ENCODE peak calls at places on chromosomes 13 and 19, in six cellular contexts. S is lower lobe of right lung, U is uterus, B is gastrocnemius medialis, F is bronchial epithelial cell, Y is HepG2. J is an unnamed sample. For H3K36me3, the result is how much of the 10 kb centered on the place peaks cover.

GRCh38 chr19:47106819-47107200 is 6.8 kb downstream of the ZC3H4 start:
- DNase-seq in S (no peak), U (no peak), B (no peak), F (no peak), Y (no peak), J (no peak)

GRCh38 chr19:49210901-49211451 is 53.4 kb downstream of the TRPM4 start:
- DNase-seq in S (peak), U (no peak), B (no peak), F (no peak), Y (no peak), J (no peak)

GRCh38 chr13:24185591-24186232 is 25.2 kb downstream of the SPATA13 start:
- DNase-seq in S (no peak), U (no peak), B (no peak), F (no peak), Y (no peak), J (no peak)

GRCh38 chr19:31597616-31598015 is 248.4 kb upstream of the TSHZ3 start:
- DNase-seq in S (no peak), U (no peak), B (no peak), F (no peak), Y (no peak), J (no peak)

GRCh38 chr13:46015374-46015773 is 37.2 kb downstream of the ZC3H13 start:
- DNase-seq in S (no peak), U (no peak), B (no peak), F (no peak), Y (no peak), J (no peak)

GRCh38 chr13:34076943-34077703 is 259.2 kb downstream of the RFC3 start:
- DNase-seq in S (no peak), U (no peak), B (no peak), F (peak), Y (peak), J (peak)

GRCh38 chr13:48596128-48596429 is 57.6 kb upstream of the CYSLTR2 start:
- DNase-seq in S (no peak), U (no peak), B (no peak), F (peak), Y (no peak), J (no peak)

GRCh38 chr19:55210120-55210493 is 806 bp upstream of the PTPRH start:
- DNase-seq in S (no peak), U (no peak), B (no peak), F (peak), Y (peak), J (peak)

GRCh38 chr19:57171551-57172081 is 4.3 kb upstream of the DUXA start:
- DNase-seq in S (peak), U (peak), B (no peak), F (no peak), Y (peak), J (peak)

GRCh38 chr19:28823338-28823961 is 389.5 kb downstream of the UQCRFS1 start:
- DNase-seq in S (no peak), U (no peak), B (no peak), F (peak), Y (no peak), J (no peak)

GRCh38 chr13:36767276-36767675 is 51.7 kb upstream of the RFXAP start:
- DNase-seq in S (no peak), U (no peak), B (no peak), F (no peak), Y (no peak), J (no peak)

GRCh38 chr13:42894765-42895181 is 97.3 kb downstream of the EPSTI1 start:
- DNase-seq in S (no peak), U (no peak), B (no peak), F (peak), Y (no peak), J (peak)

GRCh38 chr13:28719656-28720055 is 886 bp upstream of the SLC46A3 start:
- DNase-seq in S (no peak), U (no peak), B (no peak), F (peak), Y (no peak), J (no peak)

DNA sequence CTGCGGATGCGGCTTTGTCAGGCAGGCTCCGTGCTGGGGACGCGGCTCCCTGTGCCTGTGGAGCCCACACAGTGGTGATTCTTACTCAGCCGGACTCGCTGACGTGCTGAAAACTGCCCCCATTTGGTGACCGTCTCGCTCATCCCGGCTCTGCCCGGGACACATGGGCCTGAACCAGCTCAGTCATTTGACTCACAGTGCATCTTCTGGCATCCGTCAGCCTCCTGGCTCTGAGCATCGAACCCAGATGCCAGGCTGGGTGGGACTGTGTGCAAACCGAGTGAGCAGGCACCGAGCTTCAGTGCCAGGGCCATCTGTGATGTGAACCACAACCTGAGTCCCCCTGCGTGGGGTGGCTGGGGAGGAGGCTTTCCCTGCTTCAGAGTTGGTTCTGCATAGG is 5.5 kb downstream of the GCDH start:
- DNase-seq in S (no peak), U (no peak), B (no peak), F (no peak), Y (no peak), J (no peak)
- H3K36me3 ChIP-seq in S (half or more), U (under half), B (under half), F (under half), Y (under half), J (under half)

GRCh38 chr19:4373601-4374441 is 26.5 kb downstream of the SH3GL1 start:
- DNase-seq in S (no peak), U (peak), B (peak), F (no peak), Y (no peak), J (no peak)

GRCh38 chr19:4375620-4376228 is 24.6 kb downstream of the SH3GL1 start:
- DNase-seq in S (no peak), U (peak), B (no peak), F (no peak), Y (peak), J (peak)

GRCh38 chr19:4376245-4376990 is 23.9 kb downstream of the SH3GL1 start:
- DNase-seq in S (no peak), U (no peak), B (no peak), F (no peak), Y (no peak), J (no peak)

GRCh38 chr19:4374451-4375163 is 25.7 kb downstream of the SH3GL1 start:
- DNase-seq in S (peak), U (peak), B (peak), F (peak), Y (peak), J (no peak)

GRCh38 chr19:4375164-4375619 is 25.2 kb downstream of the SH3GL1 start:
- DNase-seq in S (peak), U (no peak), B (peak), F (peak), Y (peak), J (no peak)
- H3K36me3 ChIP-seq in S (under half), U (under half), B (under half), F (under half), Y (under half), J (under half)

DNA sequence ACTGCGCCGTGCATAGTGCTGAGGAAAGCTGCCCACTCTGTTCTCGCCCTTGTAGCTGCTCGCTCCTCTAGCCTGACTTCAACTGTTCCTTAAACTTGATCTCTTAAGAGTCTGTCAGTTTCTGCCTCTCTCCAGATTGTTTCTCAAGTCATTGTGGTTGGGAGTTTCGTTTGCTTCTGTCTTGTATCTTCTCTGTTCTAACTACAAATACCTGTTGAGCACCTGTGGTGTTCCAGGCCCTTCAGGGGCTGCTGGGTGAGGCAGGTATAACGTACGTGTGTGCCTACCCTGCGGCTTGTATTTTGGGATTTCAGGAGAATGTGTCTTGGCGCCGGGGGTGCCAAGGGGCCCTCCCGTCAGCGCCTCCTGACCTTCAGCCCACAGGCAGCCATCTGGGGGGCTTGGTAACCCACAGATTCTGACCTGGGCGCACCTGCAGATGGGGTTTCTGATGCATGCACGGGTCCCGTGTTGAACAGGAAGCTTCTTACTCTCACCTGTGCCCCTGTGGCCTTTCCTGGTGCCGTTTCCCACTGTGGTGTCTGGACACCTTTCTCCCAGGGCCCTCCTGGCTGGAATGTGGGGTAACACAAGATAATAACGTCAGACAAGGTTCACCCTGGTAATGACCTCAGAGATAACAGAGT is 17.2 kb upstream of the DCUN1D2 start:
- DNase-seq in S (no peak), U (no peak), B (no peak), F (no peak), Y (no peak), J (no peak)
- H3K36me3 ChIP-seq in S (half or more), U (under half), B (under half), F (under half), Y (half or more), J (under half)

GRCh38 chr19:4495471-4495870 is 22.8 kb downstream of the PLIN4 start:
- DNase-seq in S (no peak), U (no peak), B (no peak), F (peak), Y (no peak), J (no peak)
- H3K36me3 ChIP-seq in S (half or more), U (under half), B (under half), F (under half), Y (half or more), J (half or more)

GRCh38 chr19:52880895-52881389 is 16.5 kb downstream of the ZNF320 start:
- DNase-seq in S (no peak), U (no peak), B (no peak), F (no peak), Y (no peak), J (no peak)
- H3K36me3 ChIP-seq in S (half or more), U (under half), B (under half), F (under half), Y (under half), J (under half)

GRCh38 chr19:44232867-44233266 is 20.5 kb downstream of the ZNF227 start:
- DNase-seq in S (no peak), U (no peak), B (no peak), F (no peak), Y (no peak), J (no peak)
- H3K36me3 ChIP-seq in S (half or more), U (under half), B (under half), F (under half), Y (half or more), J (half or more)

GRCh38 chr19:39500543-39500942 is 1.8 kb downstream of the DLL3 start:
- DNase-seq in S (no peak), U (no peak), B (no peak), F (no peak), Y (no peak), J (no peak)
- H3K36me3 ChIP-seq in S (under half), U (under half), B (under half), F (under half), Y (under half), J (under half)

GRCh38 chr19:5667751-5668271 is 12.5 kb downstream of the MICOS13 start:
- DNase-seq in S (peak), U (no peak), B (no peak), F (no peak), Y (no peak), J (no peak)
- H3K36me3 ChIP-seq in S (half or more), U (under half), B (under half), F (under half), Y (half or more), J (half or more)